ENCODE peak calls at places on chromosomes 6 and 20, in six cellular contexts. I is NCI-H748 treated with DMSO at 0.1 percent for 48 hours; A is AG08395; R is cardiac muscle cell; H is activated naive CD8-positive, alpha-beta T cell treated with anti-CD3 and anti-CD28 coated beads for 36 hours; J is OCI-LY7. F is an unnamed sample.

GRCh38 chr20:51237278-51237677 is 214.4 kb upstream of the KCNG1 start:
- DNase-seq in H (no peak), R (peak; percentile 75), A (peak; percentile 27), J (no peak), I (no peak), F (no peak)

GRCh38 chr6:136520520-136520919 is 29.7 kb downstream of the MAP7 start:
- DNase-seq in H (no peak), R (no peak), A (no peak), J (no peak), I (no peak), F (no peak)

GRCh38 chr20:48718914-48719578 is 108.8 kb downstream of the PREX1 start:
- DNase-seq in R (no peak), I (no peak), A (no peak), H (peak; percentile 58), J (peak; percentile 51), F (peak; percentile 52)

GRCh38 chr6:78611886-78612480 is 255.4 kb upstream of the IRAK1BP1 start:
- DNase-seq in A (peak; percentile 30), R (peak; percentile 44), J (peak; percentile 33), I (no peak), H (no peak), F (no peak)

GRCh38 chr20:53655909-53656652 is 62.4 kb upstream of the ZNF217 start:
- DNase-seq in I (no peak), J (no peak), A (peak; percentile 24), H (no peak), R (peak; percentile 33), F (no peak)

GRCh38 chr20:49593441-49594142 is 25.7 kb upstream of the PTGIS start:
- DNase-seq in H (no peak), R (no peak), A (no peak), J (no peak), I (no peak), F (no peak)

GRCh38 chr6:85574932-85575598 is 18.6 kb downstream of the SNX14 start:
- DNase-seq in I (no peak), H (no peak), J (no peak), A (peak; percentile 49), R (no peak), F (no peak)

GRCh38 chr6:75204959-75205775 is 686 bp downstream of the COL12A1 start:
- DNase-seq in R (peak; percentile 88), I (peak; percentile 57), J (no peak), A (peak; percentile 47), H (no peak), F (no peak)

GRCh38 chr6:84019812-84020211 is 13.8 kb upstream of the MRAP2 start:
- DNase-seq in I (no peak), J (no peak), H (no peak), R (no peak), A (no peak), F (no peak)

F was measured in GDM1.